ENCODE peak calls at places on chromosomes 1 and 21, in nine cellular contexts. P is RWPE1, N is uterus, R is sigmoid colon, M is OCI-LY7, B is fibroblast of pulmonary artery, C is esophagus muscularis mucosa, O is BE2C, G is A673. Y is an unnamed sample.

GRCh38 chr1:8122160-8122476 is 96.0 kb upstream of the ERRFI1 start:
- DNase-seq in O (no peak), M (no peak), P (no peak), C (no peak), B (peak; percentile 49), G (no peak), R (peak; percentile 73), N (peak; percentile 77), Y (no peak)

GRCh38 chr1:160724445-160725242 is 13.0 kb upstream of the CD48 start:
- DNase-seq in B (no peak), P (no peak), N (no peak), M (peak; percentile 46), O (no peak), G (no peak), C (no peak), R (no peak), Y (no peak)

GRCh38 chr1:81802601-81803422 is 2.1 kb downstream of the ADGRL2 start:
- DNase-seq in G (peak; percentile 19), B (peak; percentile 77), R (peak; percentile 85), P (peak; percentile 23), O (peak; percentile 72), C (no peak), N (peak; percentile 61), M (no peak), Y (no peak)

GRCh38 chr1:36446261-36446660 is 4.0 kb downstream of the OSCP1 start:
- DNase-seq in R (no peak), G (peak; percentile 65), M (peak; percentile 36), P (no peak), N (no peak), B (no peak), O (peak; percentile 39), C (no peak), Y (no peak)

GRCh38 chr1:171841931-171842723 is 829 bp downstream of the DNM3 start:
- DNase-seq in N (peak; percentile 18), P (peak; percentile 13), M (no peak), R (peak; percentile 64), O (peak; percentile 12), B (no peak), G (no peak), C (no peak), Y (no peak)

GRCh38 chr1:116887212-116887611 is 22.5 kb upstream of the PTGFRN start:
- DNase-seq in O (no peak), N (no peak), B (no peak), M (no peak), P (no peak), R (no peak), C (no peak), G (no peak), Y (no peak)

GRCh38 chr21:43645414-43645891 is 13.8 kb downstream of the HSF2BP start:
- DNase-seq in B (peak; percentile 92), P (peak; percentile 49), M (peak; percentile 56), N (peak; percentile 42), R (peak; percentile 73), C (no peak), O (peak; percentile 31), G (peak; percentile 81), Y (no peak)

GRCh38 chr1:111274653-111275052 is 16.0 kb upstream of the CHIA start:
- DNase-seq in G (no peak), P (no peak), B (no peak), O (no peak), C (no peak), R (no peak), M (no peak), N (no peak), Y (no peak)

GRCh38 chr1:6466023-6466422 is at the start of gene TNFRSF25:
- DNase-seq in B (no peak), P (no peak), O (no peak), N (no peak), R (no peak), C (no peak), M (no peak), G (no peak), Y (no peak)

DNA sequence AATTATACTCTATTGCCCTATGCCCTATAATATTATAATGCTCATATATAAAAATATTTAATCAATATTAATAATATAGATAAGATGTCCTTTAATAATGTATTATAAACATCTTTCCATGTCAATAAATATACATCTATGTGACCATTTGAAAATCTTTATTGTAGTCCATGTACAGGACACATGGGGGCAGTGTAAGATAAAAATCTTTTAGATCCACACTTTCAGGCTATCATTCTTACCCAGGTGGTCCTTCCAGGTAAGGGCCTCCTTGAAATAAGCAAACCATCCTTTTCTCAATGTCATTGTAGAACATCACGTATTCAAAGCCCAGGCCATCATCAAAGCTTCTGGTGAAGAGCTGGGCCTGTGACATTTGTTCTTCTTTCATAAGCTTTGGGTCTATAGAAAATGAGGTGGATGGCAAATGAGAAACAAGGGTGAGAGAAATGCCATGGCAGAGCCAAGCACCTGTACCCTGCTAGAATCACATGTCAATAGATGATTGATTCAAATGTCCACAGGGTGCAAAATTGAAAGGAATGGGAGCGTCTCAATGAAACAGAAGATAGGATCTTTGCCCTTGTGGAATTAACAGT is 20.2 kb downstream of the THEM4 start:
- DNase-seq in R (no peak), G (no peak), B (no peak), N (no peak), P (peak; percentile 17), O (no peak), C (no peak), M (peak; percentile 44), Y (no peak)
- TF ChIP-seq CTCF in R (no peak), G (peak; percentile 53), B (peak; percentile 31), N (no peak), P (peak; percentile 42), O (peak; percentile 38), C (peak; percentile 32), M (peak; percentile 80), Y (peak; percentile 23)

DNA sequence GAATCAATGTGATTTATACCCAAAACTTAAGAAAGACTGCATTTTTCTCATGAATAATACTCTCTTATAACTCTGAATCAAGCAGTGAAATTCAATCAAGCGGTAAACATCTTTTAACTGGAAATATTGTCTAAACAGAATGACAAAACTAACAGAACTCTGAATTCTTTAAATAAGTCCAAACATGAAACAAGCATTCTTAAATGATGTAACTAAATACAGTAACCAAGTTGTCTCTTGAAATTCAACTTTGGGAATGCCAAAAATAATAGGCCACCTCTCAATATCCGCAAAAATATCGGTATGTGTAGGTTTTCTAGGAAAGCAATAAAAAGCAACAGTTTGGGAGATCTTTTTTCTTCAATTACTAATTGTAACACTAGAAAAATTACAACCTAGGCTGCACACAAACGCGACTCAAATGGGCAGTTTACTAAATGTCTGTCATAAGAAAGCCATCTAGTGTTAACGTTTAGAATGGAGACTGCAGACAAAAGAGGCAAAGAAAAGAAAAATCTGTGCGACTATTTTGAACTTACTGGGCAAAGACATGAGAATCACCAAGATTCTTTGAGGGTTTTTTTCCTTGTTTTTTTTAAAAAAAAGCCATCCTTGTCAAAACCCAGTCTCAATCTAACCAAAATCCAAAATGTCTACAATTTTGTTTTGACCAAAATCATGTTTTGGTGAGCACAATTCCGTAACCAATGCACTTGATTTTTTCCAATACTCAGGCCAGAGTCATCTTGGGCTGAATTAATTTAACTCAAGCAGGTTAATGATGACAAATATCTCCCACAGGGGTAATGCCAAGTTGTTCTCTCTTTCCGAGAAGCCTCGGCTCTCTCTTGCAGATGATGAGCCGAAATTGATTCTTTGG is 1.4 kb downstream of the SIPA1L2 start:
- DNase-seq in O (no peak), G (peak; percentile 71), M (peak; percentile 66), B (peak; percentile 63), R (no peak), P (no peak), N (no peak), C (no peak), Y (no peak)
- TF ChIP-seq CTCF in O (peak; percentile 58), G (peak; percentile 56), M (peak; percentile 73), B (peak; percentile 48), R (no peak), P (peak; percentile 58), N (peak; percentile 28), C (peak; percentile 43), Y (peak; percentile 44)

GRCh38 chr1:174408142-174408541 is 39.6 kb upstream of the GPR52 start:
- DNase-seq in G (no peak), B (no peak), P (no peak), O (no peak), R (no peak), N (no peak), C (no peak), M (no peak), Y (peak; percentile 7)

GRCh38 chr1:174414205-174414604 is 33.6 kb upstream of the GPR52 start:
- DNase-seq in R (no peak), M (no peak), G (no peak), C (no peak), O (no peak), B (no peak), P (no peak), N (no peak), Y (no peak)

GRCh38 chr1:174407705-174408104 is 40.1 kb upstream of the GPR52 start:
- DNase-seq in R (no peak), O (no peak), N (no peak), C (no peak), B (no peak), M (no peak), G (no peak), P (no peak), Y (peak; percentile 25)

GRCh38 chr1:174417921-174418320 is 29.8 kb upstream of the GPR52 start:
- DNase-seq in G (no peak), P (no peak), B (no peak), O (no peak), C (no peak), N (no peak), R (no peak), M (no peak), Y (no peak)

GRCh38 chr1:174413632-174414031 is 34.1 kb upstream of the GPR52 start:
- DNase-seq in R (no peak), B (peak; percentile 27), M (no peak), C (no peak), N (no peak), G (peak; percentile 10), P (no peak), O (peak; percentile 20), Y (no peak)
- TF ChIP-seq CTCF in R (no peak), B (peak; percentile 30), M (peak; percentile 55), C (peak; percentile 9), N (peak; percentile 25), G (peak; percentile 44), P (no peak), O (peak; percentile 63), Y (no peak)

DNA sequence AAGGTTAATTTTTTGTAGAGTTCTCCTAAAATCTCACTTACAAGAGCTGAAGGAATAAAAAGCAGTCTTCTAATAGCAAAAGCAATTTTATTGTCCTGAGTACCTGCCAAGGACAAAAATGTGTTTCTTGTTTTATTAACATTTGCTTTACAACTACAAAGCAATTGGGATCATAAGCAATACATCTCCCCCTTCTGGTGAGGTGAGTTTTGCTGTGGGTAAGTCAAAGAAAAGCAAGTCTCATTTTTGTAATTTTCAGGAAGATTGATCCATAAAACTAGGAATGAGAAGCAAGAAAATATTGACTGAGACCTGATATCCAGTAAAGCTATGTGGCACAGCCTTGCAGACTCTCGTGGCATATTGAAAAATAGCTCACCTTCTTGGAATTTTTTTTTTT is 2162.7 kb downstream of the NCAM2 start:
- DNase-seq in M (no peak), G (peak; percentile 8), B (no peak), C (no peak), R (no peak), O (no peak), P (no peak), N (no peak), Y (no peak)
- TF ChIP-seq CTCF in M (no peak), G (peak; percentile 44), B (no peak), C (no peak), R (no peak), O (peak; percentile 58), P (no peak), N (no peak), Y (no peak)

Y was measured in AG09319.